ENCODE peak calls at places on chromosomes 1 and 21, in nine cellular contexts. L is mammary epithelial cell, K is IMR-90, O is endothelial cell of umbilical vein, U is neural progenitor cell, D is GM23248, E is fibroblast of lung, F is mesendoderm, Y is H9. I is an unnamed sample.

GRCh38 chr1:94253456-94254042 is 16.2 kb upstream of the ARHGAP29 start:
- DNase-seq in L (no peak), K (no peak), O (no peak), U (no peak), D (no peak), E (no peak), F (no peak), Y (no peak), I (no peak)

GRCh38 chr1:111197598-111198289 is 2.7 kb downstream of the DENND2D start:
- DNase-seq in L (no peak), K (peak), O (no peak), U (peak), D (peak), E (peak), F (peak), Y (peak), I (peak)

GRCh38 chr1:95282496-95282850 is 48.5 kb downstream of the RWDD3 start:
- DNase-seq in L (no peak), K (no peak), O (no peak), U (no peak), D (no peak), E (peak), F (no peak), Y (no peak), I (no peak)

GRCh38 chr1:198677027-198677426 is 38.2 kb downstream of the PTPRC start:
- DNase-seq in L (no peak), K (no peak), O (no peak), U (no peak), D (peak), E (peak), F (no peak), Y (no peak), I (no peak)

GRCh38 chr1:5746611-5747427 is 245.4 kb downstream of the NPHP4 start:
- DNase-seq in L (no peak), K (no peak), O (no peak), U (no peak), D (no peak), E (no peak), F (no peak), Y (no peak), I (no peak)

GRCh38 chr21:39251326-39251725 is 62.1 kb downstream of the BRWD1 start:
- DNase-seq in L (no peak), K (peak), O (peak), U (no peak), D (peak), E (no peak), F (no peak), Y (no peak), I (no peak)

GRCh38 chr1:19858894-19859293 is 23.3 kb upstream of the OTUD3 start:
- DNase-seq in L (no peak), K (no peak), O (no peak), U (no peak), D (no peak), E (no peak), F (no peak), Y (no peak), I (no peak)

GRCh38 chr1:48817505-48818114 is 40.9 kb upstream of the BEND5 start:
- DNase-seq in L (peak), K (peak), O (no peak), U (peak), D (peak), E (peak), F (peak), Y (peak), I (peak)

GRCh38 chr1:198267921-198268320 is 111.1 kb downstream of the NEK7 start:
- DNase-seq in L (peak), K (peak), O (peak), U (no peak), D (peak), E (peak), F (no peak), Y (no peak), I (no peak)

GRCh38 chr1:212838145-212838544 is 9.3 kb downstream of the SPATA45 start:
- DNase-seq in L (no peak), K (no peak), O (no peak), U (no peak), D (no peak), E (no peak), F (no peak), Y (no peak), I (no peak)

GRCh38 chr1:3011631-3012510 is 9.4 kb upstream of the ACTRT2 start:
- DNase-seq in L (no peak), K (no peak), O (no peak), U (no peak), D (peak), E (no peak), F (no peak), Y (no peak), I (no peak)

GRCh38 chr1:170620164-170620563 is 43.8 kb upstream of the PRRX1 start:
- DNase-seq in L (no peak), K (peak), O (no peak), U (no peak), D (peak), E (peak), F (no peak), Y (no peak), I (no peak)

GRCh38 chr1:55476445-55477015 is 261.4 kb upstream of the USP24 start:
- DNase-seq in L (no peak), K (no peak), O (no peak), U (no peak), D (no peak), E (no peak), F (no peak), Y (no peak), I (no peak)

GRCh38 chr1:195376190-195376589 is 1232.0 kb downstream of the KCNT2 start:
- DNase-seq in L (peak), K (peak), O (no peak), U (no peak), D (peak), E (peak), F (peak), Y (no peak), I (no peak)

GRCh38 chr1:30318413-30318812 is 405.0 kb downstream of the MATN1 start:
- DNase-seq in L (no peak), K (no peak), O (no peak), U (no peak), D (no peak), E (no peak), F (peak), Y (peak), I (no peak)

GRCh38 chr1:58919226-58919985 is 135.6 kb upstream of the JUN start:
- DNase-seq in L (no peak), K (no peak), O (no peak), U (no peak), D (no peak), E (no peak), F (no peak), Y (no peak), I (no peak)

GRCh38 chr21:28235169-28235892 is 757.3 kb downstream of the LTN1 start:
- DNase-seq in L (no peak), K (no peak), O (peak), U (no peak), D (no peak), E (no peak), F (peak), Y (peak), I (no peak)

GRCh38 chr1:111621050-111621449 is 1.5 kb downstream of the RAP1A start:
- DNase-seq in L (no peak), K (peak), O (peak), U (no peak), D (peak), E (peak), F (no peak), Y (no peak), I (no peak)

GRCh38 chr1:154848983-154849382 is 21.1 kb downstream of the KCNN3 start:
- DNase-seq in L (no peak), K (no peak), O (no peak), U (no peak), D (no peak), E (no peak), F (no peak), Y (no peak), I (no peak)

GRCh38 chr21:35138665-35139381 is 89.7 kb upstream of the RUNX1 start:
- DNase-seq in L (peak), K (peak), O (no peak), U (no peak), D (peak), E (peak), F (no peak), Y (no peak), I (peak)

GRCh38 chr1:7341145-7341900 is 429.8 kb upstream of the VAMP3 start:
- DNase-seq in L (no peak), K (peak), O (peak), U (no peak), D (peak), E (peak), F (no peak), Y (no peak), I (no peak)

GRCh38 chr1:179141592-179142244 is 59.8 kb downstream of the TOR3A start:
- DNase-seq in L (peak), K (peak), O (peak), U (peak), D (peak), E (peak), F (no peak), Y (no peak), I (no peak)

GRCh38 chr1:39167632-39168209 is 36.8 kb upstream of the MACF1 start:
- DNase-seq in L (no peak), K (peak), O (no peak), U (no peak), D (peak), E (peak), F (no peak), Y (no peak), I (no peak)

GRCh38 chr1:118504231-118504644 is 319.2 kb upstream of the SPAG17 start:
- DNase-seq in L (no peak), K (no peak), O (no peak), U (no peak), D (no peak), E (no peak), F (peak), Y (no peak), I (no peak)

GRCh38 chr1:209229494-209230059 is 353.9 kb upstream of the CAMK1G start:
- DNase-seq in L (peak), K (no peak), O (no peak), U (no peak), D (no peak), E (no peak), F (no peak), Y (no peak), I (no peak)

GRCh38 chr1:17744666-17745563 is 10.2 kb upstream of the ACTL8 start:
- DNase-seq in L (no peak), K (no peak), O (no peak), U (no peak), D (no peak), E (no peak), F (no peak), Y (no peak), I (no peak)

GRCh38 chr1:170698711-170699275 is 34.9 kb downstream of the PRRX1 start:
- DNase-seq in L (no peak), K (peak), O (peak), U (peak), D (peak), E (peak), F (peak), Y (no peak), I (no peak)

GRCh38 chr1:193417420-193417819 is 231.0 kb upstream of the B3GALT2 start:
- DNase-seq in L (peak), K (peak), O (no peak), U (no peak), D (peak), E (peak), F (no peak), Y (no peak), I (no peak)

GRCh38 chr1:214857716-214858115 is 224.8 kb upstream of the KCNK2 start:
- DNase-seq in L (no peak), K (no peak), O (no peak), U (no peak), D (peak), E (peak), F (no peak), Y (no peak), I (no peak)

GRCh38 chr1:184407816-184408510 is 21.1 kb downstream of the C1orf21 start:
- DNase-seq in L (no peak), K (peak), O (no peak), U (no peak), D (peak), E (peak), F (no peak), Y (no peak), I (no peak)

GRCh38 chr1:111471012-111471411 is 2.8 kb upstream of the C1orf162 start:
- DNase-seq in L (no peak), K (no peak), O (no peak), U (no peak), D (no peak), E (no peak), F (no peak), Y (no peak), I (peak)

GRCh38 chr1:93844262-93845045 is 34.6 kb downstream of the DNTTIP2 start:
- DNase-seq in L (peak), K (peak), O (peak), U (peak), D (peak), E (peak), F (peak), Y (peak), I (peak)

GRCh38 chr1:8987881-8988617 is 38.2 kb downstream of the SLC2A7 start:
- DNase-seq in L (no peak), K (peak), O (peak), U (peak), D (peak), E (peak), F (peak), Y (peak), I (peak)

GRCh38 chr1:112508242-112509004 is at the start of gene WNT2B:
- DNase-seq in L (peak), K (no peak), O (peak), U (peak), D (peak), E (no peak), F (peak), Y (peak), I (no peak)

GRCh38 chr1:33004628-33005027 is 32.1 kb downstream of the AK2 start:
- DNase-seq in L (peak), K (peak), O (peak), U (no peak), D (peak), E (peak), F (no peak), Y (no peak), I (no peak)

GRCh38 chr1:227356582-227357228 is 38.4 kb upstream of the CDC42BPA start:
- DNase-seq in L (peak), K (no peak), O (peak), U (no peak), D (peak), E (peak), F (peak), Y (peak), I (no peak)

GRCh38 chr1:84691139-84691783 is 1.0 kb upstream of the SSX2IP start:
- DNase-seq in L (no peak), K (no peak), O (peak), U (peak), D (no peak), E (peak), F (peak), Y (peak), I (no peak)

GRCh38 chr1:237562247-237562823 is 328.4 kb downstream of the ZP4 start:
- DNase-seq in L (peak), K (peak), O (peak), U (peak), D (peak), E (peak), F (peak), Y (no peak), I (no peak)

GRCh38 chr1:151312439-151313225 is 14.6 kb downstream of the PI4KB start:
- DNase-seq in L (no peak), K (peak), O (no peak), U (no peak), D (peak), E (peak), F (no peak), Y (no peak), I (no peak)

GRCh38 chr1:225509376-225509707 is 81.5 kb upstream of the LBR start:
- DNase-seq in L (no peak), K (no peak), O (no peak), U (peak), D (no peak), E (no peak), F (peak), Y (no peak), I (no peak)
- H3K4me2 ChIP-seq in L (no peak), K (no peak), O (no peak), U (peak), D (no peak), E (no peak), F (no peak), Y (no peak), I (no peak)

GRCh38 chr21:14054682-14055081 is 156.1 kb downstream of the LIPI start:
- DNase-seq in L (no peak), K (no peak), O (no peak), U (no peak), D (no peak), E (no peak), F (no peak), Y (no peak), I (no peak)
- H3K9ac ChIP-seq in L (no peak), K (no peak), O (no peak), U (no peak), D (no peak), E (no peak), F (no peak), Y (no peak), I (no peak)

GRCh38 chr1:180969429-180969828 is 53.2 kb downstream of the STX6 start:
- DNase-seq in L (no peak), K (no peak), O (no peak), U (no peak), D (no peak), E (no peak), F (no peak), Y (no peak), I (no peak)
- H3K4me2 ChIP-seq in L (no peak), K (no peak), O (no peak), U (no peak), D (no peak), E (no peak), F (no peak), Y (no peak), I (no peak)

DNA sequence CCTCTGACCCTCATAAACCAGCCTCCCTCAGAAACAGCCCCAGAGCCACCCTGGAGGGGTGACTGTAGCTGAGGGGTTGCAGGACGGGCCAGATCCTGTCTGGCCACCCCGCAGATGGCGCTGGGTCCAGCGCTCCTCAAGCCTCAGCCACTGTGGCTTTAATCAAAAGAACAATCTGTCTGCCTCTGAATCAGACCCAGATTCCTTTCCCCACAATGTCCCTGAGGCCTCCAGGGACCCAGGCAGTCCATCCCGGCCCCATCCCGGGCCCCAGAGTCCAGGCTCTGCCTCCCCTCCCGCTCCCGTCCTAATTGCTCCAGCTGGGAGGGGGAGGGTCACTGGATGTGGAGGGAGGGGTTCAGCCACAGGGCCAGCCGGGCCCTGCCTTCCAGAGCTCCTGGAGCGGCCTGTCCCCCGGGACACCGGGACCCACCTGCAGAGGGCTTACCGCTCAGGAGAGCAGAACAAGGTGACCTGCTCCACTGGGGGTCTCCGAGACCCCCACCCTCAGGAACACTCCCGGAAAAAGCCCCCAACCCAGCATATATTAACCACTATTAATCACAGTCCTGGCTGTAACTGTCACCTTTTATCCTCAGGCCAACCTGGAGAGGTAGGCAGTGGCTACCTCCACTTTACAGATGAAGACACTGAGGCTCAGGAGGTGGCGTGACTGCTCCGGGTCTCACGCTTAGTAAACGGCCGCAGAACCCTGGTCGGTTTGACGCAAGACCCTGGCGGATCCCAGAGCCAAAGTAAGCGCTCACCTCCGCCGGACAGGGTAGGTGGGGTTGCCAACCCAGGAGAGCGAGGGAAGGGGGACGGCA is 807 bp upstream of the FBLIM1 start:
- DNase-seq in L (no peak), K (peak), O (peak), U (peak), D (peak), E (peak), F (peak), Y (peak), I (no peak)
- H3K9ac ChIP-seq in L (no peak), K (peak), O (peak), U (no peak), D (peak), E (no peak), F (peak), Y (peak), I (no peak)

GRCh38 chr1:205580140-205580922 is 51.5 kb downstream of the ELK4 start:
- DNase-seq in L (no peak), K (no peak), O (no peak), U (no peak), D (no peak), E (no peak), F (no peak), Y (peak), I (no peak)
- H3K4me2 ChIP-seq in L (no peak), K (no peak), O (no peak), U (peak), D (no peak), E (no peak), F (no peak), Y (no peak), I (no peak)